ENCODE peak calls at places on chromosomes 3 and 15, in eight cellular contexts. D, I, K, R, S, Y, Q and A are unnamed samples.

GRCh38 chr15:95444860-95445259 is 885.6 kb upstream of the NR2F2 start:
- DNase-seq in D (no peak), I (no peak), K (no peak), R (no peak), S (no peak), Y (no peak), Q (no peak), A (no peak)

GRCh38 chr3:138114988-138115971 is at the start of gene DZIP1L:
- DNase-seq in D (peak; percentile 67), I (peak; percentile 67), K (peak; percentile 66), R (no peak), S (peak; percentile 43), Y (peak; percentile 92), Q (peak; percentile 80), A (peak; percentile 32)

GRCh38 chr15:78257681-78258080 is 6.7 kb upstream of the DNAJA4 start:
- DNase-seq in D (no peak), I (no peak), K (no peak), R (no peak), S (no peak), Y (no peak), Q (no peak), A (no peak)

GRCh38 chr15:81133782-81134461 is at the start of gene CFAP161:
- DNase-seq in D (peak; percentile 26), I (peak; percentile 72), K (peak; percentile 73), R (no peak), S (no peak), Y (peak; percentile 95), Q (peak; percentile 81), A (peak; percentile 81)

GRCh38 chr3:195395208-195395816 is 47.5 kb downstream of the ACAP2 start:
- DNase-seq in D (no peak), I (no peak), K (no peak), R (no peak), S (peak; percentile 43), Y (no peak), Q (no peak), A (no peak)

GRCh38 chr15:33377239-33377638 is 66.5 kb downstream of the RYR3 start:
- DNase-seq in D (no peak), I (no peak), K (no peak), R (no peak), S (no peak), Y (no peak), Q (no peak), A (no peak)

GRCh38 chr15:77966540-77967290 is 110.8 kb downstream of the TBC1D2B start:
- DNase-seq in D (peak; percentile 41), I (no peak), K (peak; percentile 58), R (no peak), S (peak; percentile 57), Y (peak; percentile 42), Q (no peak), A (peak; percentile 11)

GRCh38 chr3:120174811-120175210 is 80.6 kb upstream of the GSK3B start:
- DNase-seq in D (no peak), I (no peak), K (no peak), R (no peak), S (no peak), Y (no peak), Q (no peak), A (no peak)

GRCh38 chr3:195306359-195306758 is 35.4 kb upstream of the XXYLT1 start:
- DNase-seq in D (no peak), I (no peak), K (no peak), R (no peak), S (no peak), Y (no peak), Q (no peak), A (no peak)

GRCh38 chr3:146928421-146929059 is 323.4 kb upstream of the PLSCR5 start:
- DNase-seq in D (no peak), I (no peak), K (no peak), R (no peak), S (no peak), Y (no peak), Q (no peak), A (no peak)

GRCh38 chr3:160006282-160007163 is 17.9 kb downstream of the IL12A start:
- DNase-seq in D (peak; percentile 74), I (peak; percentile 29), K (peak; percentile 83), R (peak; percentile 37), S (peak; percentile 78), Y (peak; percentile 65), Q (no peak), A (peak; percentile 51)

GRCh38 chr3:123779646-123780231 is 104.4 kb downstream of the MYLK start:
- DNase-seq in D (no peak), I (no peak), K (no peak), R (no peak), S (no peak), Y (no peak), Q (no peak), A (no peak)

GRCh38 chr3:119918992-119919933 is 137.4 kb downstream of the NR1I2 start:
- DNase-seq in D (no peak), I (no peak), K (no peak), R (no peak), S (no peak), Y (no peak), Q (no peak), A (no peak)

GRCh38 chr15:67511606-67512005 is 9.3 kb upstream of the C15orf61 start:
- DNase-seq in D (no peak), I (no peak), K (no peak), R (no peak), S (peak; percentile 12), Y (no peak), Q (no peak), A (no peak)

GRCh38 chr15:58443291-58443690 is 11.5 kb downstream of the LIPC start:
- DNase-seq in D (no peak), I (no peak), K (no peak), R (no peak), S (no peak), Y (no peak), Q (no peak), A (no peak)

GRCh38 chr15:101124731-101125558 is 126.9 kb downstream of the CHSY1 start:
- DNase-seq in D (peak; percentile 47), I (no peak), K (peak; percentile 89), R (no peak), S (no peak), Y (no peak), Q (no peak), A (no peak)

GRCh38 chr3:35679409-35680080 is 40.2 kb downstream of the ARPP21 start:
- DNase-seq in D (no peak), I (no peak), K (no peak), R (no peak), S (no peak), Y (no peak), Q (no peak), A (no peak)

GRCh38 chr3:36907911-36908646 is 36.8 kb downstream of the TRANK1 start:
- DNase-seq in D (peak; percentile 51), I (peak; percentile 34), K (peak; percentile 85), R (no peak), S (peak; percentile 66), Y (no peak), Q (peak; percentile 73), A (no peak)

GRCh38 chr3:68876112-68876713 is 56.1 kb downstream of the TAFA4 start:
- DNase-seq in D (peak; percentile 44), I (no peak), K (peak; percentile 83), R (peak; percentile 1), S (peak; percentile 74), Y (peak; percentile 68), Q (no peak), A (no peak)

GRCh38 chr3:112133606-112134334 is 722 bp upstream of the GCSAM start:
- DNase-seq in D (no peak), I (no peak), K (no peak), R (no peak), S (peak; percentile 69), Y (no peak), Q (no peak), A (no peak)

GRCh38 chr15:46654993-46655392 is 1020.2 kb downstream of the SQOR start:
- DNase-seq in D (peak; percentile 7), I (no peak), K (no peak), R (no peak), S (peak; percentile 46), Y (no peak), Q (no peak), A (no peak)

GRCh38 chr15:88987590-88987950 is 74.4 kb upstream of the MFGE8 start:
- DNase-seq in D (no peak), I (no peak), K (no peak), R (no peak), S (no peak), Y (no peak), Q (no peak), A (no peak)

GRCh38 chr3:52851348-52851747 is 16.5 kb upstream of the MUSTN1 start:
- DNase-seq in D (peak; percentile 40), I (peak; percentile 19), K (peak; percentile 56), R (no peak), S (peak; percentile 67), Y (peak; percentile 56), Q (no peak), A (no peak)

GRCh38 chr15:90591524-90591923 is 61.8 kb downstream of the CRTC3 start:
- DNase-seq in D (no peak), I (no peak), K (no peak), R (no peak), S (no peak), Y (no peak), Q (no peak), A (no peak)

GRCh38 chr3:108091498-108092259 is 848 bp upstream of the CD47 start:
- DNase-seq in D (no peak), I (no peak), K (no peak), R (no peak), S (no peak), Y (no peak), Q (no peak), A (no peak)

GRCh38 chr3:87987952-87988351 is 70.9 kb downstream of the CGGBP1 start:
- DNase-seq in D (no peak), I (no peak), K (no peak), R (no peak), S (no peak), Y (no peak), Q (no peak), A (no peak)

GRCh38 chr15:77825546-77825945 is 192.8 kb upstream of the LINGO1 start:
- DNase-seq in D (no peak), I (no peak), K (no peak), R (no peak), S (no peak), Y (no peak), Q (no peak), A (no peak)

GRCh38 chr3:98823791-98824190 is 60.7 kb downstream of the ST3GAL6 start:
- DNase-seq in D (no peak), I (no peak), K (no peak), R (no peak), S (no peak), Y (no peak), Q (no peak), A (no peak)

GRCh38 chr3:9917820-9918219 is 922 bp downstream of the IL17RC start:
- DNase-seq in D (no peak), I (no peak), K (no peak), R (no peak), S (no peak), Y (no peak), Q (no peak), A (no peak)

GRCh38 chr15:48855501-48856440 is 22.2 kb upstream of the EID1 start:
- DNase-seq in D (peak; percentile 50), I (no peak), K (peak; percentile 72), R (no peak), S (no peak), Y (peak; percentile 51), Q (no peak), A (no peak)

GRCh38 chr15:79016527-79017170 is 71.8 kb upstream of the CTSH start:
- DNase-seq in D (no peak), I (no peak), K (no peak), R (no peak), S (no peak), Y (no peak), Q (peak; percentile 16), A (no peak)

GRCh38 chr15:77028451-77029165 is 33.7 kb downstream of the PSTPIP1 start:
- DNase-seq in D (no peak), I (peak; percentile 8), K (no peak), R (no peak), S (no peak), Y (no peak), Q (peak; percentile 41), A (no peak)

GRCh38 chr3:59043391-59043790 is 6.4 kb downstream of the CFAP20DC start:
- DNase-seq in D (no peak), I (no peak), K (no peak), R (peak; percentile 90), S (no peak), Y (no peak), Q (no peak), A (no peak)

GRCh38 chr3:122627301-122627700 is 49.9 kb downstream of the PARP15 start:
- DNase-seq in D (no peak), I (no peak), K (no peak), R (no peak), S (no peak), Y (peak; percentile 23), Q (no peak), A (no peak)